ENCODE peak calls at places on chromosomes 7 and 10, in five cellular contexts. X is GDM1; K is stimulated activated naive CD4-positive, alpha-beta T cell treated with Interleukin-2 at 50 U/mL for 16 hours; O is HT1080; R is NCI-H748 treated with DMSO at 0.1 percent for 48 hours. P is an unnamed sample.
A peak's percentile ranks its signal among the peaks of the same experiment; 100 is the strongest.

GRCh38 chr10:13448216-13448615 is 80.6 kb downstream of the BEND7 start:
- DNase-seq in X (no peak), K (no peak), O (no peak), R (no peak), P (peak; percentile 62)

GRCh38 chr10:4359003-4359402 is 467.0 kb upstream of the AKR1E2 start:
- DNase-seq in X (no peak), K (no peak), O (no peak), R (no peak), P (peak; percentile 88)

GRCh38 chr7:21142081-21142480 is 285.8 kb upstream of the SP4 start:
- DNase-seq in X (no peak), K (no peak), O (peak; percentile 21), R (no peak), P (no peak)

GRCh38 chr10:351770-352318 is 216.6 kb downstream of the ZMYND11 start:
- DNase-seq in X (no peak), K (no peak), O (no peak), R (no peak), P (no peak)

GRCh38 chr10:110893559-110894179 is 21.9 kb downstream of the PDCD4 start:
- DNase-seq in X (peak; percentile 25), K (no peak), O (peak; percentile 60), R (peak; percentile 0), P (peak; percentile 64)

GRCh38 chr7:6530626-6531491 is 20.4 kb downstream of the GRID2IP start:
- DNase-seq in X (no peak), K (peak; percentile 18), O (no peak), R (no peak), P (no peak)

GRCh38 chr10:60827791-60828488 is 49.7 kb downstream of the CDK1 start:
- DNase-seq in X (no peak), K (no peak), O (peak; percentile 84), R (no peak), P (peak; percentile 66)

GRCh38 chr7:18829518-18830252 is 287.8 kb downstream of the TWIST1 start:
- DNase-seq in X (no peak), K (no peak), O (peak; percentile 17), R (no peak), P (peak; percentile 18)

GRCh38 chr10:104548090-104548489 is 93.0 kb upstream of the SORCS3 start:
- DNase-seq in X (no peak), K (no peak), O (no peak), R (no peak), P (peak; percentile 40)

GRCh38 chr10:43231523-43232078 is 35.3 kb downstream of the RASGEF1A start:
- DNase-seq in X (no peak), K (no peak), O (no peak), R (no peak), P (no peak)

GRCh38 chr10:61752111-61753011 is 89.6 kb downstream of the CABCOCO1 start:
- DNase-seq in X (peak; percentile 60), K (no peak), O (peak; percentile 73), R (no peak), P (peak; percentile 76)

GRCh38 chr10:74056081-74056818 is 58.3 kb downstream of the VCL start:
- DNase-seq in X (no peak), K (no peak), O (peak; percentile 84), R (no peak), P (peak; percentile 66)

GRCh38 chr7:106243893-106244292 is 40.9 kb downstream of the NAMPT start:
- DNase-seq in X (no peak), K (no peak), O (no peak), R (no peak), P (no peak)

GRCh38 chr10:112904000-112904399 is 46.0 kb upstream of the TCF7L2 start:
- DNase-seq in X (no peak), K (no peak), O (peak; percentile 73), R (no peak), P (peak; percentile 87)

GRCh38 chr7:76149847-76150691 is 51.6 kb upstream of the SRRM3 start:
- DNase-seq in X (no peak), K (no peak), O (no peak), R (no peak), P (no peak)

GRCh38 chr10:92913973-92914372 is 65.7 kb downstream of the EXOC6 start:
- DNase-seq in X (no peak), K (no peak), O (no peak), R (no peak), P (no peak)

GRCh38 chr10:3398825-3399646 is 226.5 kb upstream of the PITRM1 start:
- DNase-seq in X (no peak), K (no peak), O (no peak), R (peak; percentile 53), P (no peak)

GRCh38 chr10:986881-987634 is 1.2 kb upstream of the GTPBP4 start:
- DNase-seq in X (no peak), K (no peak), O (peak; percentile 63), R (no peak), P (peak; percentile 32)

GRCh38 chr7:98755138-98755898 is 114.5 kb downstream of the TMEM130 start:
- DNase-seq in X (no peak), K (no peak), O (no peak), R (no peak), P (no peak)

GRCh38 chr10:83983578-83984255 is 155.6 kb upstream of the GHITM start:
- DNase-seq in X (no peak), K (no peak), O (peak; percentile 85), R (peak; percentile 76), P (peak; percentile 88)

GRCh38 chr7:19112290-19113000 is 5.0 kb downstream of the TWIST1 start:
- DNase-seq in X (no peak), K (no peak), O (no peak), R (no peak), P (no peak)

GRCh38 chr10:2660300-2660699 is 407.0 kb upstream of the PFKP start:
- DNase-seq in X (no peak), K (no peak), O (no peak), R (peak; percentile 3), P (no peak)

GRCh38 chr7:70595741-70596574 is 536.0 kb upstream of the GALNT17 start:
- DNase-seq in X (no peak), K (no peak), O (no peak), R (peak; percentile 44), P (no peak)

P was measured in bronchial epithelial cell.